ENCODE peak calls at places on chromosomes 1 and 21, in seven cellular contexts. S, F, L, W, Q, O and G are unnamed samples.
A peak's percentile ranks its signal among the peaks of the same experiment; 100 is the strongest.

GRCh38 chr1:61004269-61005003 is 77.9 kb upstream of the NFIA start:
- DNase-seq in S (no peak), F (no peak), L (no peak), W (no peak), Q (no peak), O (no peak), G (no peak)

GRCh38 chr1:11499825-11500331 is 20.9 kb downstream of the DISP3 start:
- DNase-seq in S (no peak), F (no peak), L (no peak), W (no peak), Q (no peak), O (no peak), G (no peak)

GRCh38 chr1:39105841-39106765 is 80.0 kb downstream of the NDUFS5 start:
- DNase-seq in S (no peak), F (no peak), L (peak; percentile 52), W (peak; percentile 57), Q (no peak), O (peak; percentile 39), G (no peak)

GRCh38 chr1:170307426-170307825 is 161.7 kb downstream of the NTMT2 start:
- DNase-seq in S (peak; percentile 72), F (no peak), L (peak; percentile 48), W (no peak), Q (no peak), O (no peak), G (no peak)

GRCh38 chr1:227889047-227889862 is 58.5 kb downstream of the WNT9A start:
- DNase-seq in S (no peak), F (no peak), L (no peak), W (no peak), Q (no peak), O (no peak), G (no peak)

GRCh38 chr1:203906932-203907331 is 45.5 kb downstream of the SNRPE start:
- DNase-seq in S (peak; percentile 70), F (peak; percentile 66), L (peak; percentile 94), W (no peak), Q (peak; percentile 72), O (no peak), G (peak; percentile 80)

GRCh38 chr1:61083799-61084385 is 1.5 kb downstream of the NFIA start:
- DNase-seq in S (no peak), F (no peak), L (peak; percentile 60), W (no peak), Q (no peak), O (no peak), G (no peak)

GRCh38 chr1:151047591-151047924 is at the start of gene C1orf56:
- DNase-seq in S (no peak), F (no peak), L (peak; percentile 57), W (peak; percentile 82), Q (no peak), O (peak; percentile 49), G (no peak)

GRCh38 chr1:235635938-235636663 is 13.5 kb downstream of the GNG4 start:
- DNase-seq in S (no peak), F (no peak), L (no peak), W (no peak), Q (no peak), O (no peak), G (no peak)

GRCh38 chr1:204853446-204853845 is 17.2 kb upstream of the NFASC start:
- DNase-seq in S (no peak), F (no peak), L (no peak), W (no peak), Q (no peak), O (no peak), G (no peak)

GRCh38 chr1:171286032-171286705 is 27.8 kb upstream of the FMO4 start:
- DNase-seq in S (no peak), F (no peak), L (peak; percentile 6), W (no peak), Q (no peak), O (no peak), G (no peak)

GRCh38 chr21:42002421-42002958 is 7.7 kb downstream of the ZBTB21 start:
- DNase-seq in S (peak; percentile 84), F (peak; percentile 86), L (peak; percentile 89), W (peak; percentile 72), Q (peak; percentile 52), O (no peak), G (peak; percentile 76)

GRCh38 chr21:39384674-39385298 is 35.9 kb upstream of the HMGN1 start:
- DNase-seq in S (no peak), F (no peak), L (no peak), W (no peak), Q (no peak), O (no peak), G (no peak)

GRCh38 chr1:228863776-228864175 is 128.5 kb downstream of the RHOU start:
- DNase-seq in S (no peak), F (no peak), L (no peak), W (no peak), Q (no peak), O (no peak), G (no peak)

GRCh38 chr1:235025422-235025984 is 103.1 kb downstream of the TOMM20 start:
- DNase-seq in S (no peak), F (no peak), L (no peak), W (no peak), Q (no peak), O (no peak), G (no peak)

GRCh38 chr1:33718166-33718565 is 145.7 kb upstream of the HMGB4 start:
- DNase-seq in S (no peak), F (no peak), L (no peak), W (no peak), Q (no peak), O (no peak), G (no peak)

GRCh38 chr1:192512426-192513125 is 63.0 kb upstream of the RGS1 start:
- DNase-seq in S (no peak), F (no peak), L (no peak), W (no peak), Q (no peak), O (no peak), G (no peak)

GRCh38 chr1:89546082-89546889 is 21.7 kb downstream of the LRRC8B start:
- DNase-seq in S (no peak), F (no peak), L (peak; percentile 65), W (no peak), Q (no peak), O (no peak), G (no peak)

GRCh38 chr1:177944673-177945014 is 25.2 kb downstream of the SEC16B start:
- DNase-seq in S (no peak), F (no peak), L (no peak), W (no peak), Q (no peak), O (no peak), G (no peak)

GRCh38 chr1:109821221-109821669 is 57.5 kb upstream of the EPS8L3 start:
- DNase-seq in S (peak; percentile 96), F (peak; percentile 83), L (peak; percentile 95), W (no peak), Q (peak; percentile 85), O (peak; percentile 63), G (peak; percentile 65)

GRCh38 chr1:47186267-47187185 is 3.3 kb downstream of the PDZK1IP1 start:
- DNase-seq in S (no peak), F (no peak), L (no peak), W (no peak), Q (no peak), O (peak; percentile 1), G (no peak)

GRCh38 chr21:32520885-32521735 is 64.2 kb downstream of the TCP10L start:
- DNase-seq in S (peak; percentile 87), F (peak; percentile 91), L (peak; percentile 98), W (no peak), Q (peak; percentile 60), O (peak; percentile 88), G (peak; percentile 94)

GRCh38 chr1:30049748-30050147 is 673.6 kb downstream of the MATN1 start:
- DNase-seq in S (no peak), F (no peak), L (no peak), W (no peak), Q (no peak), O (no peak), G (no peak)

GRCh38 chr1:114671011-114671938 is 1.4 kb upstream of the DENND2C start:
- DNase-seq in S (no peak), F (no peak), L (peak; percentile 35), W (no peak), Q (no peak), O (no peak), G (no peak)

GRCh38 chr1:114668784-114669561 is 876 bp downstream of the DENND2C start:
- DNase-seq in S (no peak), F (no peak), L (peak; percentile 46), W (no peak), Q (no peak), O (no peak), G (no peak)

GRCh38 chr1:114669562-114670082 is at the start of gene DENND2C:
- DNase-seq in S (no peak), F (no peak), L (no peak), W (peak; percentile 41), Q (no peak), O (peak; percentile 7), G (no peak)

GRCh38 chr1:114670083-114671010 is 498 bp upstream of the DENND2C start:
- DNase-seq in S (peak; percentile 52), F (peak; percentile 45), L (peak; percentile 90), W (peak; percentile 86), Q (peak; percentile 29), O (peak; percentile 89), G (peak; percentile 49)

DNA sequence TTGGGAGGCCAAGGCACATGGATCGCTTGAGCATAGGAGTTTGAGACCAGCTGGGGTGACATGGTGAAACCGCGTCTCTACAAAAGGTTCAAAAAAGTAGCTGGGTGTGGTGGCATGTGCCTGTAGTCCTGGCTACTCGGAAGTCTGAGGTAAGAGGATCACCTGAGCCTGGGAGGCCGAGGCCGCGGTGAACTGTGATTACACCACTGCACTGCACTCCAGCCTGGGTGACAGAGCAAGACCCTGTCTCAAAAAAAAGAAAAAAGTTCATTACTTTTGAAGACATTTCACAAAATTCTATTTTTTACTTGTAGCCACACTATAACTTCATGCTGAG is 2.1 kb upstream of the DENND2C start:
- DNase-seq in S (no peak), F (no peak), L (no peak), W (no peak), Q (no peak), O (no peak), G (no peak)
- H3K4me3 ChIP-seq in S (no peak overlapping the region), F (no peak overlapping the region), L (no peak overlapping the region), W (no peak overlapping the region), Q (no peak overlapping the region), O (no peak overlapping the region), G (no peak overlapping the region)

GRCh38 chr1:160795951-160796383 is at the start of gene LY9:
- DNase-seq in S (no peak), F (no peak), L (no peak), W (no peak), Q (no peak), O (peak; percentile 10), G (no peak)
- H3K4me3 ChIP-seq in S (no peak within 1 kb of the TSS), F (no peak within 1 kb of the TSS), L (no peak within 1 kb of the TSS), W (no peak within 1 kb of the TSS), Q (no peak within 1 kb of the TSS), O (no peak within 1 kb of the TSS), G (no peak within 1 kb of the TSS)

GRCh38 chr1:173867753-173868265 is at the start of gene GAS5:
- DNase-seq in S (peak; percentile 99), F (peak; percentile 99), L (peak; percentile 100), W (peak; percentile 98), Q (peak; percentile 99), O (peak; percentile 100), G (peak; percentile 100)
- H3K4me3 ChIP-seq in S (peak within 1 kb of the TSS; percentile 64), F (peak within 1 kb of the TSS; percentile 95), L (peak within 1 kb of the TSS; percentile 94), W (peak within 1 kb of the TSS; percentile 89), Q (peak within 1 kb of the TSS; percentile 84), O (peak within 1 kb of the TSS; percentile 66), G (peak within 1 kb of the TSS; percentile 77)

DNA sequence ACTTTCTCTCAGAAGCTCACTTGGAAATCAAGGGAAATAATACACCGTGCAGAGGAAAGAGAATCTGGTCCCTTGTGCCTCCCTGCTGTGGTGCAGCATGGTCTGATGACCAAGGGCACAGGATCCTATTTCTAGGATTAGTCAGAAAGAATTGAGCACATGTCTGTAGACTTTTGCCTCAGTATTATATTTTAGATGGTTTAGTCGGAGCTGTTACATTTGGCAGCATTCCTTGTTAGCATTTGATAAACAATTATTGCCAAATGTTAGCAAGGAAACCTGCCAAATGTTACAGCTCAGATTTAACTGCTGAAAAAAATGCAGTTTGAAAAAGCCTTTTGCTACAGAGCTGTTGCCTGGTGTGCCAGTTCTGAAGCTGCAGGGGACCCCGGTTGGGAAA is 183.5 kb upstream of the DPYD start:
- DNase-seq in S (peak; percentile 83), F (peak; percentile 61), L (peak; percentile 73), W (no peak), Q (peak; percentile 70), O (no peak), G (peak; percentile 77)
- H3K4me3 ChIP-seq in S (no peak overlapping the region), F (no peak overlapping the region), L (no peak overlapping the region), W (no peak overlapping the region), Q (no peak overlapping the region), O (no peak overlapping the region), G (no peak overlapping the region)